ENCODE peak calls at places on chromosomes 13 and 19, in five cellular contexts. U is suprapubic skin, Y is K562, M is psoas muscle, J is cardiac muscle cell. T is an unnamed sample.

GRCh38 chr13:22285867-22286632 is 615.2 kb downstream of the FGF9 start:
- DNase-seq in Y (no peak), J (no peak), M (no peak), U (no peak), T (no peak)

GRCh38 chr19:56086671-56087430 is 34.2 kb downstream of the ZNF787 start:
- DNase-seq in U (no peak), M (no peak), J (no peak), Y (no peak), T (no peak)

GRCh38 chr13:94620286-94620896 is 18.7 kb downstream of the GPR180 start:
- DNase-seq in U (no peak), J (peak; percentile 39), M (no peak), Y (peak; percentile 30), T (peak; percentile 73)

GRCh38 chr13:40132249-40132648 is 476.8 kb downstream of the COG6 start:
- DNase-seq in J (no peak), M (no peak), U (no peak), Y (no peak), T (no peak)

GRCh38 chr19:39112338-39112890 is 13.2 kb upstream of the PAK4 start:
- DNase-seq in U (no peak), J (no peak), M (peak; percentile 62), Y (no peak), T (no peak)

GRCh38 chr13:50126378-50127016 is 111.3 kb downstream of the KCNRG start:
- DNase-seq in Y (no peak), J (peak; percentile 36), U (no peak), M (no peak), T (no peak)

GRCh38 chr19:30681162-30681996 is 309.2 kb downstream of the ZNF536 start:
- DNase-seq in J (no peak), M (no peak), U (no peak), Y (no peak), T (no peak)

GRCh38 chr13:61774903-61775302 is 359.3 kb upstream of the PCDH20 start:
- DNase-seq in U (no peak), Y (no peak), J (no peak), M (no peak), T (no peak)

GRCh38 chr13:21043898-21044297 is 17.5 kb downstream of the LATS2 start:
- DNase-seq in Y (no peak), J (peak; percentile 22), M (no peak), U (no peak), T (no peak)

GRCh38 chr13:34522818-34523217 is 419.3 kb upstream of the NBEA start:
- DNase-seq in M (no peak), Y (no peak), J (no peak), U (no peak), T (no peak)

GRCh38 chr13:76992548-76993001 is 694 bp downstream of the CLN5 start:
- DNase-seq in J (peak; percentile 24), U (no peak), M (no peak), Y (peak; percentile 9), T (peak; percentile 10)

GRCh38 chr19:10104665-10105221 is 1.4 kb upstream of the PPAN start:
- DNase-seq in J (no peak), U (no peak), M (no peak), Y (peak; percentile 66), T (no peak)

GRCh38 chr13:43942301-43942700 is 62.6 kb downstream of the LACC1 start:
- DNase-seq in M (no peak), J (no peak), Y (no peak), U (no peak), T (no peak)

GRCh38 chr13:99992912-99993311 is 11.3 kb downstream of the ZIC2 start:
- DNase-seq in M (no peak), U (no peak), J (no peak), Y (no peak), T (no peak)

GRCh38 chr13:52665325-52665724 is 12.7 kb downstream of the SUGT1 start:
- DNase-seq in J (peak; percentile 9), Y (no peak), U (no peak), M (no peak), T (no peak)

GRCh38 chr13:40420160-40420740 is 246.2 kb downstream of the FOXO1 start:
- DNase-seq in U (no peak), J (no peak), Y (no peak), M (no peak), T (no peak)

GRCh38 chr13:107681611-107682010 is 533.7 kb downstream of the LIG4 start:
- DNase-seq in J (peak; percentile 62), M (no peak), U (no peak), Y (no peak), T (peak; percentile 30)

GRCh38 chr13:50936681-50937080 is 27.1 kb downstream of the RNASEH2B start:
- DNase-seq in U (no peak), J (no peak), M (no peak), Y (no peak), T (no peak)

GRCh38 chr13:61880576-61881283 is 465.1 kb upstream of the PCDH20 start:
- DNase-seq in Y (peak; percentile 4), J (peak; percentile 66), M (no peak), U (no peak), T (peak; percentile 13)

GRCh38 chr19:41265376-41266153 is 1.4 kb downstream of the HNRNPUL1 start:
- DNase-seq in U (no peak), Y (peak; percentile 24), M (no peak), J (peak; percentile 43), T (no peak)

GRCh38 chr19:29966594-29967249 is 24.7 kb downstream of the URI1 start:
- DNase-seq in M (no peak), U (no peak), J (peak; percentile 15), Y (no peak), T (no peak)

GRCh38 chr13:19634129-19634740 is 776 bp downstream of the MPHOSPH8 start:
- DNase-seq in U (no peak), Y (no peak), M (no peak), J (peak; percentile 33), T (no peak)

GRCh38 chr19:17719730-17720486 is 628 bp downstream of the MAP1S start:
- DNase-seq in Y (no peak), J (no peak), M (no peak), U (no peak), T (no peak)

GRCh38 chr13:37342205-37342604 is 236.7 kb upstream of the CSNK1A1L start:
- DNase-seq in Y (no peak), J (no peak), U (no peak), M (no peak), T (no peak)

GRCh38 chr19:51807111-51807701 is 12.2 kb downstream of the FPR3 start:
- DNase-seq in M (no peak), J (no peak), Y (peak; percentile 55), U (no peak), T (no peak)

GRCh38 chr13:48156466-48156865 is 61.6 kb upstream of the MED4 start:
- DNase-seq in Y (peak; percentile 19), M (no peak), U (no peak), J (no peak), T (no peak)

GRCh38 chr19:19538077-19538764 is at the start of gene CILP2:
- DNase-seq in M (peak; percentile 54), U (no peak), J (peak; percentile 78), Y (peak; percentile 53), T (no peak)

GRCh38 chr19:12995596-12996541 is 594 bp downstream of the NFIX start:
- DNase-seq in M (no peak), Y (peak; percentile 79), U (no peak), J (no peak), T (no peak)

GRCh38 chr13:63024458-63024857 is 1608.8 kb upstream of the PCDH20 start:
- DNase-seq in M (no peak), J (no peak), U (no peak), Y (no peak), T (no peak)

GRCh38 chr19:14544977-14545715 is 15.8 kb downstream of the TECR start:
- DNase-seq in Y (no peak), U (no peak), M (peak; percentile 92), J (no peak), T (no peak)

GRCh38 chr19:8702350-8702749 is 3.8 kb upstream of the ACTL9 start:
- DNase-seq in J (no peak), Y (no peak), U (no peak), M (no peak), T (no peak)

GRCh38 chr13:28059214-28059613 is 41.2 kb downstream of the FLT3 start:
- DNase-seq in J (peak; percentile 67), Y (peak; percentile 44), U (no peak), M (no peak), T (peak; percentile 69)
- TF ChIP-seq CTCF in J (peak; percentile 53), Y (peak; percentile 54), U (no peak), M (peak; percentile 38), T (peak; percentile 70)

GRCh38 chr19:53555352-53555751 is 17.4 kb downstream of the ZNF331 start:
- DNase-seq in U (no peak), M (no peak), J (no peak), Y (no peak), T (no peak)
- H3K4me3 ChIP-seq in U (peak overlapping the region; percentile 60), M (peak overlapping the region; percentile 73), J (no peak overlapping the region), Y (no peak overlapping the region), T (no peak overlapping the region)

GRCh38 chr19:35555301-35556005 is 8.0 kb downstream of the ATP4A start:
- DNase-seq in J (peak; percentile 23), M (no peak), U (no peak), Y (peak; percentile 69), T (peak; percentile 75)
- TF ChIP-seq CTCF in J (no peak), M (no peak), U (no peak), Y (peak; percentile 65), T (peak; percentile 73)

DNA sequence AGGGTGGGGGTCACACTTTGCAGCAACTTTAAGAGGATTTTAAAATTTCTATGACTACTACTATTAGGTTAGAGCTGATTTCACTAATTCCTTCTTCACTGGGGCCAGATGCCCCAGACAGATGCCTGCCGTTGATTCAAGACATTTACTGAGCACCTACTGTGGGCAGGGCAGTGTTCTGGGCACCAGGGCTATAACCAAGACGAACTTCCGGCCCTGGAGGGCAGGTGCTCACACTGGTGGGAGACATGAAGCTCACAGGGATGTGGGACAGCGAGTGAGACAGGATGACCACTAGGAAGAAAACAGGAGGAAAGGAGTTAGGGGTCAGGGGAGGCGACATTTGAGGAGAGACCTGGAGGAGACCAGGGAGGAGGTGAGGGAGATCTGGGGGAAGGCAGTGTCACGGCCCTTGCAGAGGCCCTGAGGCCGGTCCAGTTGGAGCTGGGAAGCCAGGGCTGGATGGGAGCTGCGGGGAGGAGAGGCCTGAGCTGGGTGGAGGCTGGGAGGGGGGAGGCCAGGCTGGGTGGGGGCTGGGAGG is 9.7 kb downstream of the TPGS1 start:
- DNase-seq in U (no peak), J (no peak), M (no peak), Y (peak; percentile 44), T (no peak)
- H3K4me3 ChIP-seq in U (no peak overlapping the region), J (no peak overlapping the region), M (no peak overlapping the region), Y (no peak overlapping the region), T (no peak overlapping the region)

GRCh38 chr19:4457654-4458406 is at the start of gene UBXN6:
- DNase-seq in J (peak; percentile 99), U (peak; percentile 99), Y (peak; percentile 96), M (peak; percentile 99), T (peak; percentile 97)
- TF ChIP-seq CTCF in J (no peak), U (no peak), Y (no peak), M (peak; percentile 9), T (no peak)

GRCh38 chr19:47529018-47529742 is 14.3 kb upstream of the NAPA start:
- DNase-seq in U (no peak), M (no peak), Y (no peak), J (no peak), T (no peak)
- H3K4me3 ChIP-seq in U (no peak overlapping the region), M (no peak overlapping the region), Y (no peak overlapping the region), J (no peak overlapping the region), T (no peak overlapping the region)

T was measured in WERI-Rb-1.